ENCODE peak calls at places on chromosomes 12 and 14, in five cellular contexts. W, K, Y, F and G are unnamed samples. For H4K20me1, the result is how much of the 10 kb centered on the place peaks cover.

GRCh38 chr12:119715268-119715620 is 47.3 kb downstream of the PRKAB1 start:
- DNase-seq in W (no peak), K (peak), Y (peak), F (no peak), G (peak)

GRCh38 chr12:30978639-30979038 is 52.1 kb downstream of the TSPAN11 start:
- DNase-seq in W (no peak), K (peak), Y (no peak), F (no peak), G (no peak)

GRCh38 chr12:45282411-45282810 is 66.5 kb downstream of the ANO6 start:
- DNase-seq in W (no peak), K (no peak), Y (no peak), F (no peak), G (no peak)

GRCh38 chr12:124338876-124339603 is 44.1 kb downstream of the RFLNA start:
- DNase-seq in W (no peak), K (no peak), Y (no peak), F (no peak), G (no peak)

GRCh38 chr12:88516811-88517210 is 63.5 kb downstream of the KITLG start:
- DNase-seq in W (no peak), K (no peak), Y (peak), F (no peak), G (no peak)

GRCh38 chr14:27040552-27040951 is 442.7 kb upstream of the NOVA1 start:
- DNase-seq in W (no peak), K (no peak), Y (no peak), F (no peak), G (peak)

GRCh38 chr12:7206691-7207090 is 17.2 kb downstream of the PEX5 start:
- DNase-seq in W (no peak), K (no peak), Y (no peak), F (no peak), G (no peak)

GRCh38 chr14:52031781-52032180 is 37.1 kb downstream of the NID2 start:
- DNase-seq in W (no peak), K (peak), Y (peak), F (no peak), G (peak)

GRCh38 chr12:65640489-65640901 is 183.8 kb upstream of the HMGA2 start:
- DNase-seq in W (no peak), K (peak), Y (no peak), F (no peak), G (no peak)

GRCh38 chr12:25883026-25883928 is 75.2 kb upstream of the RASSF8 start:
- DNase-seq in W (no peak), K (no peak), Y (no peak), F (no peak), G (no peak)

GRCh38 chr12:93245543-93245942 is 132.2 kb upstream of the NUDT4 start:
- DNase-seq in W (peak), K (no peak), Y (no peak), F (no peak), G (no peak)

GRCh38 chr14:34013714-34014055 is 62.8 kb upstream of the EGLN3 start:
- DNase-seq in W (no peak), K (no peak), Y (no peak), F (no peak), G (no peak)

GRCh38 chr12:6548556-6549378 is 7.1 kb downstream of the IFFO1 start:
- DNase-seq in W (no peak), K (peak), Y (no peak), F (peak), G (peak)

GRCh38 chr14:93986972-93987371 is 10.1 kb upstream of the CCDC197 start:
- DNase-seq in W (no peak), K (no peak), Y (no peak), F (no peak), G (no peak)

GRCh38 chr12:6368906-6369525 is 6.3 kb downstream of the SCNN1A start:
- DNase-seq in W (no peak), K (no peak), Y (no peak), F (no peak), G (no peak)

GRCh38 chr14:26444745-26445144 is 153.1 kb downstream of the NOVA1 start:
- DNase-seq in W (peak), K (peak), Y (no peak), F (peak), G (peak)

GRCh38 chr14:23409475-23409874 is 1.4 kb upstream of the MYH6 start:
- DNase-seq in W (no peak), K (no peak), Y (no peak), F (no peak), G (no peak)

GRCh38 chr14:74403619-74404417 is 22.2 kb downstream of the SYNDIG1L start:
- DNase-seq in W (no peak), K (no peak), Y (no peak), F (no peak), G (no peak)

GRCh38 chr14:96105921-96106441 is 66.8 kb downstream of the C14orf132 start:
- DNase-seq in W (no peak), K (peak), Y (peak), F (no peak), G (peak)

GRCh38 chr14:71932229-71932951 is at the start of gene RGS6:
- DNase-seq in W (peak), K (no peak), Y (peak), F (no peak), G (peak)

GRCh38 chr14:80586116-80586515 is 355.4 kb downstream of the CEP128 start:
- DNase-seq in W (peak), K (no peak), Y (no peak), F (no peak), G (no peak)

GRCh38 chr14:63909984-63910383 is 57.2 kb downstream of the SYNE2 start:
- DNase-seq in W (no peak), K (peak), Y (no peak), F (no peak), G (no peak)

GRCh38 chr14:58749066-58749669 is 111.4 kb downstream of the DACT1 start:
- DNase-seq in W (no peak), K (peak), Y (peak), F (peak), G (peak)

GRCh38 chr12:69254046-69254445 is 14.7 kb downstream of the CPSF6 start:
- DNase-seq in W (peak), K (peak), Y (peak), F (peak), G (peak)

GRCh38 chr14:21042918-21043317 is 756 bp downstream of the RNASE7 start:
- DNase-seq in W (no peak), K (no peak), Y (no peak), F (no peak), G (no peak)

GRCh38 chr14:69242311-69243224 is 17.4 kb upstream of the GALNT16 start:
- DNase-seq in W (peak), K (peak), Y (peak), F (peak), G (peak)

GRCh38 chr12:63040526-63041220 is 105.7 kb upstream of the PPM1H start:
- DNase-seq in W (no peak), K (no peak), Y (no peak), F (no peak), G (no peak)

GRCh38 chr12:118964988-118965387 is 16.4 kb upstream of the SRRM4 start:
- DNase-seq in W (no peak), K (no peak), Y (no peak), F (no peak), G (no peak)

GRCh38 chr12:69007166-69007857 is 74.3 kb upstream of the CPM start:
- DNase-seq in W (peak), K (peak), Y (peak), F (no peak), G (peak)

DNA sequence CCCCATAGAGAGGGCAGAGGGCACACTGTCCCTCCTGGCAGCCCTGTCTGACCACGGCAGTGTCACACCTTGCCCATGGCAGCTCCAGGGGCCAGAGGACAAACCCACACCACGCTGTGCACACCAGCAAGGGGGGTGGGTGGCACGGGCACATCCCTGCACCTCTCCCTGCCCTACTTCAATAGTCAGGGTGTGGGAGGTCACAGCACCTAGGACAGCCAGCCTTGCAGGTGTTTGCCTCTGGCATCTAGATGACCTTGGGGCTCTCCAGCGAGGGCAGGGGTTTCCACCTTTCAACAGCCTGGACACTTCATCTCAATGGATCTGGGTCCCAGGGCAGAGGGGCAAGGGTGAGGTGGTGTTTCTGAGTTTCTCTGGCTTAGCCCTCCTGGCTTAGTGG is 69.2 kb downstream of the LGMN start:
- DNase-seq in W (no peak), K (no peak), Y (no peak), F (no peak), G (no peak)
- TF ChIP-seq CTCF in W (no peak), K (no peak), Y (no peak), F (no peak), G (no peak)

DNA sequence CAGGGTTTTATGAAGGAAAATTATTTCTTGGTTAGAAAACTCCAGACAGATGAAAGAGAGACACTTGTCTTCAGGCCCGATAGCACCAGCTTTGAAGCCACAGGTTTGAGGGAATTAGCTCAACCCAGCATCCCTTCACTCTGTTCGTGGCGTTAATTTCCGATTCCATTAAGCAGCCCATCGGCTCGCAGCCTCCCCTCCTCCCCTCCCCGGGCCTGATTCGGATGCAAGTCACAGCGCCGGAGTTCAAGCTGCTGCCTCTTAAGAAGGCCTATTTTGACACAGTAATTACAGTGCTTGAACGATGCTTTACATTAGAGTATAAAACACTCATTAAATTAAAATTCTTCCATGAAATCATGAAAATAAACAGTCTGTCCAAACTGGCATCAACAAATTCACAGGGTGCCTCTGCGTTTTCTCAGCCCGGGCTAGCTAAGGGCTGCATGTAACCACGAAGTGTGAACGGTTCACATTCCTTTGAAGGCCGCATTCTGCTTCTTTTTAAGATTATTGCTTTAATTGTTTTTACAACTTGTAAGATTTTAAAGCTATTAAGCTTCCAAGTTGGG is 145.8 kb downstream of the DICER1 start:
- DNase-seq in W (peak), K (no peak), Y (no peak), F (no peak), G (no peak)
- H4K20me1 ChIP-seq in W (under half), K (under half), Y (under half), F (under half), G (under half)

DNA sequence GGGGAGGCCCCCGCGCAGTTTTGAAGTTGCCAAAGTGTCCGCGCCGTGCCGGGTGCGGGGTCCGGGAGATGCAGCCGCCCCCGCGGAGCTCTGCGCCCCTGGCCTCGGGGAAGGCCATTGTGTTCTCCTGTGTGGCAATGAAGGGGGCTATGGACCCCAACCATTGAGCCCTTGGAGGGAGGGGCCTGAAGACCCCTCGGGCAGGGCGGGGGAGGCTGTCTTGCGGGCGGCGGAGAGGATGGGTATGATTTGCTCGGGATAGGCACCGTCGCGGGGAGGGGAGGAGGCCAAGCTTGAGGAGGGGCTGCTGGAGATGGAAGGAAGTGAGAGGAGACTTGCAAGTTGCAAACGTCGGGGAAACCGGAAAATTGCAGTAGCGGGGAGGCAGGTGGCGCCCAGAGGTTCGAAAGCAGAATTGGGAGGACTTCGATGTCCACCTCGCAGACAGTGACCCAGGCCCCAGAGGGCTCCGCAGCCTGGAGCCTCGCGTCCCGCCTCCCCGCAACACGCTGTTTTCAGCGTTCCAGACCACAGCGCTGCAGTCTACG is 25.4 kb downstream of the BCL11B start:
- DNase-seq in W (peak), K (no peak), Y (no peak), F (no peak), G (no peak)
- TF ChIP-seq EZH2 in W (peak), K (no peak), Y (no peak), F (peak), G (peak)

GRCh38 chr14:62117718-62118164 is 355.5 kb downstream of the SNAPC1 start:
- DNase-seq in W (no peak), K (peak), Y (no peak), F (no peak), G (no peak)

GRCh38 chr14:62118871-62119270 is 356.7 kb downstream of the SNAPC1 start:
- DNase-seq in W (no peak), K (no peak), Y (no peak), F (no peak), G (no peak)

GRCh38 chr14:62118461-62118860 is 356.2 kb downstream of the SNAPC1 start:
- DNase-seq in W (no peak), K (no peak), Y (no peak), F (no peak), G (no peak)

GRCh38 chr14:62117010-62117717 is 354.9 kb downstream of the SNAPC1 start:
- DNase-seq in W (peak), K (peak), Y (peak), F (peak), G (peak)
- TF ChIP-seq CTCF in W (peak), K (peak), Y (peak), F (peak), G (peak)

GRCh38 chr14:105282098-105282725 is 18.6 kb downstream of the BRF1 start:
- DNase-seq in W (no peak), K (no peak), Y (no peak), F (no peak), G (no peak)

GRCh38 chr14:105279642-105280361 is 21.0 kb downstream of the BRF1 start:
- DNase-seq in W (no peak), K (no peak), Y (no peak), F (no peak), G (no peak)

GRCh38 chr14:105283028-105283427 is 17.8 kb downstream of the BRF1 start:
- DNase-seq in W (peak), K (no peak), Y (no peak), F (no peak), G (no peak)

GRCh38 chr14:105281354-105282097 is 19.3 kb downstream of the BRF1 start:
- DNase-seq in W (peak), K (peak), Y (peak), F (peak), G (peak)

GRCh38 chr14:105280525-105280924 is 20.3 kb downstream of the BRF1 start:
- DNase-seq in W (no peak), K (no peak), Y (no peak), F (no peak), G (no peak)
- H4K20me1 ChIP-seq in W (under half), K (under half), Y (under half), F (under half), G (half or more)

GRCh38 chr12:122866379-122866778 is 29.5 kb downstream of the VPS37B start:
- DNase-seq in W (no peak), K (no peak), Y (no peak), F (no peak), G (no peak)
- TF ChIP-seq EZH2 in W (no peak), K (no peak), Y (no peak), F (no peak), G (no peak)

DNA sequence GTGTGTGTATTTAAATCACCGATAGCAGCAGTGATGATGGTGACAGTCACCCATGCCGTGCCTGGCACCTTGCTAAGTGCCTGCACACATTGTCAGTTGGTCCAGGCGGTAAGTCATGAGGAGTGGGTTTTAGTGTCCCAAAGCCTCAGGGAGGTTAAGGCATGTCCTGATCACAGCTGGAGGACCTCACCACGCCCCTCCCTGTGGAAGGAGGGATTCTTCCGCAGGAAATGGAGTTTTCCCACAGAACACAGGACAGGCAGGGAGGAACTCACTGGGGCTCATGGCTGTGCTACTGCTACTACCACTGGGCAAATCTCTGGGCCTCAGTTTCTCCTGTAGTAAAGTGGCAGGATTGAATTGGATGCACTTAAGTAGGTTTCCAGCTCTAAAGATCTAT is 142.3 kb downstream of the CACNA1C start:
- DNase-seq in W (no peak), K (no peak), Y (no peak), F (no peak), G (no peak)
- TF ChIP-seq CTCF in W (no peak), K (no peak), Y (no peak), F (no peak), G (no peak)